ENCODE peak calls at places on chromosomes 1 and 21, in eight cellular contexts. R is OCI-LY7, V is Panc1, P is astrocyte, C is brain microvascular endothelial cell, Y is sigmoid colon, O is GM10248, E is progenitor cell of endocrine pancreas. H is an unnamed sample.

GRCh38 chr1:112762541-112763141 is 47.5 kb upstream of the PPM1J start:
- DNase-seq in O (no peak), C (peak; percentile 5), V (no peak), Y (no peak), R (no peak), E (no peak), P (peak; percentile 51), H (peak; percentile 55)

GRCh38 chr1:2376931-2377672 is 14.3 kb downstream of the MORN1 start:
- DNase-seq in V (no peak), E (no peak), Y (peak; percentile 50), P (no peak), R (no peak), C (no peak), O (no peak), H (no peak)

GRCh38 chr1:114114751-114115104 is 38.9 kb downstream of the SYT6 start:
- DNase-seq in O (no peak), Y (no peak), V (no peak), P (no peak), C (no peak), E (no peak), R (no peak), H (no peak)

GRCh38 chr21:15682977-15683376 is 46.8 kb upstream of the USP25 start:
- DNase-seq in V (no peak), E (no peak), R (no peak), O (no peak), P (peak; percentile 47), C (no peak), Y (no peak), H (no peak)

GRCh38 chr1:244436336-244437102 is 15.2 kb downstream of the ADSS2 start:
- DNase-seq in R (no peak), Y (no peak), O (no peak), C (peak; percentile 50), P (peak; percentile 72), E (no peak), V (no peak), H (no peak)

GRCh38 chr1:194225781-194226180 is 1039.4 kb upstream of the B3GALT2 start:
- DNase-seq in O (peak; percentile 11), Y (no peak), P (peak; percentile 1), E (no peak), R (peak; percentile 86), C (no peak), V (no peak), H (no peak)

GRCh38 chr1:115654663-115655306 is 13.0 kb downstream of the VANGL1 start:
- DNase-seq in Y (no peak), O (no peak), C (no peak), R (no peak), P (peak; percentile 60), V (no peak), E (no peak), H (no peak)

GRCh38 chr1:180057883-180058396 is 96.7 kb upstream of the QSOX1 start:
- DNase-seq in E (no peak), C (no peak), V (no peak), Y (no peak), O (no peak), R (no peak), P (no peak), H (no peak)

GRCh38 chr1:156599811-156600210 is 1.5 kb downstream of the GPATCH4 start:
- DNase-seq in E (no peak), P (no peak), V (no peak), C (no peak), O (no peak), R (peak; percentile 77), Y (no peak), H (no peak)

GRCh38 chr1:61524206-61524605 is 200.7 kb downstream of the TM2D1 start:
- DNase-seq in C (no peak), Y (no peak), E (no peak), R (no peak), O (no peak), V (no peak), P (no peak), H (no peak)

GRCh38 chr1:68331117-68331865 is 99.0 kb upstream of the WLS start:
- DNase-seq in R (no peak), Y (no peak), C (peak; percentile 67), V (no peak), P (peak; percentile 98), E (no peak), O (no peak), H (no peak)

GRCh38 chr1:38728176-38728908 is 131.2 kb downstream of the RRAGC start:
- DNase-seq in C (peak; percentile 56), R (no peak), Y (peak; percentile 81), O (no peak), P (peak; percentile 90), E (no peak), V (no peak), H (no peak)

GRCh38 chr1:56073614-56074356 is 505.6 kb downstream of the PLPP3 start:
- DNase-seq in Y (peak; percentile 87), P (peak; percentile 89), O (no peak), E (no peak), V (no peak), R (no peak), C (peak; percentile 36), H (no peak)

GRCh38 chr1:65882091-65882490 is 89.4 kb downstream of the PDE4B start:
- DNase-seq in V (no peak), C (no peak), Y (no peak), P (no peak), R (no peak), E (no peak), O (no peak), H (no peak)

GRCh38 chr1:205423248-205423647 is 1.4 kb upstream of the LEMD1 start:
- DNase-seq in Y (no peak), V (no peak), P (no peak), O (no peak), C (no peak), E (no peak), R (no peak), H (peak; percentile 42)

GRCh38 chr1:232274236-232274855 is 355.6 kb downstream of the SIPA1L2 start:
- DNase-seq in C (no peak), P (peak; percentile 50), E (no peak), Y (no peak), O (no peak), V (no peak), R (no peak), H (peak; percentile 64)

GRCh38 chr1:113759341-113760101 is at the start of gene PHTF1:
- DNase-seq in R (peak; percentile 75), V (no peak), Y (peak; percentile 84), E (peak; percentile 58), O (peak; percentile 83), C (peak; percentile 64), P (peak; percentile 68), H (no peak)

GRCh38 chr21:44748621-44749020 is 37.2 kb upstream of the TSPEAR start:
- DNase-seq in P (no peak), V (no peak), C (no peak), Y (no peak), E (no peak), O (no peak), R (no peak), H (no peak)

GRCh38 chr1:177546346-177546745 is 375.6 kb downstream of the BRINP2 start:
- DNase-seq in P (peak; percentile 2), O (no peak), V (no peak), E (no peak), R (no peak), C (no peak), Y (no peak), H (no peak)

DNA sequence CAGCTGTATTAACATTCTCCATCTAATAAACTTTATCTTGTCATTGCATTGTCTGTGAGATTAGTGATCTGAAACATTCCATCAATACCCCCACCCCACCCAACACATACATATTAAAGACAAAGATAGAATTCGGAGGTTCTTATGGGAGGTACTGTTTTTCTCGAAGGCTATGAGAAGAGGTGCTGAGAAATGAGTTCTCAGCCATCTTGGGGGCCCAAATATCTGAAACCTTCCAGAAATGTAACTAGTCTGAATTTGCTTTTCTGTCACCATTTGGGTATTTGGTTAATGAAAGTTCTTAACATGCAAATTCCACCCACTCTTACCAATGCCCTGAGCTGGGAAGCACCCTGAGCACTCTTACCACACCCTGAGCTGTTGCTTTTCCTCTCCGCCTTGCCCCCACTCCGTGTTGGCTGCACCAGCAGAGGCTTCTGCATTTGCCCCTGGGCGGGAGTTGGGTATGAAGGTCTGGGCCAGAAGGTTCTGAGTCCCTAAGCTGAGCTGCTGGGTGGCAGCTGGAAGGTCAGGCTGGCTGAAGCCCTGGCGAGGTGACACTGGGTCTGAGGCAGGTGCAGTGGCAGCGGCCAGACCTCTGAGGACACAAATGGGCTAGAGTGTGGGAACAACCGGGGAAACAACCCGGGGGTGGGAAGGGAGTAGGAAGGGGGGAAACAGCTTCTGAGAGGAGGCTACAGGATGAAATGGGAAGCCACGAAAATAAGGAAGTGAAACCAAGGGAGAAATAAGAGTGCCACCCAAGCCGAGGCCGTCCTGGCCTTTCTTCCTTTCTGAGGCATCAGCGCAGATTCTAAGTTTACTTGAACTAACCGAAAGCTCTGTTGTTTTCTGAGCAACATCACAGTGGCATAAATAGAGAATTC is 26.4 kb upstream of the IER5 start:
- DNase-seq in R (peak; percentile 38), O (peak; percentile 79), C (no peak), P (no peak), E (no peak), Y (no peak), V (no peak), H (no peak)
- TF ChIP-seq CTCF in R (no peak), O (no peak), C (no peak), P (no peak), E (no peak), Y (no peak), V (no peak), H (no peak)

GRCh38 chr1:77433934-77434333 is 152.1 kb downstream of the AK5 start:
- DNase-seq in V (no peak), Y (no peak), P (no peak), O (no peak), C (no peak), E (no peak), R (no peak), H (no peak)
- TF ChIP-seq CTCF in V (no peak), Y (no peak), P (no peak), O (no peak), C (no peak), E (no peak), R (no peak), H (no peak)

GRCh38 chr1:201116091-201116490 is 3.9 kb upstream of the CACNA1S start:
- DNase-seq in C (no peak), E (no peak), O (no peak), V (no peak), P (no peak), Y (no peak), R (no peak), H (no peak)

GRCh38 chr1:201113451-201114244 is 1.4 kb upstream of the CACNA1S start:
- DNase-seq in P (no peak), C (no peak), O (no peak), R (no peak), V (no peak), Y (no peak), E (no peak), H (no peak)

GRCh38 chr1:201112173-201112731 is at the start of gene CACNA1S:
- DNase-seq in V (no peak), Y (no peak), E (no peak), O (no peak), P (no peak), C (no peak), R (no peak), H (no peak)

GRCh38 chr1:201114245-201115131 is 2.3 kb upstream of the CACNA1S start:
- DNase-seq in P (peak; percentile 76), V (peak; percentile 82), C (peak; percentile 95), R (peak; percentile 55), E (peak; percentile 80), Y (peak; percentile 94), O (peak; percentile 87), H (peak; percentile 87)

GRCh38 chr1:201115390-201115937 is 3.2 kb upstream of the CACNA1S start:
- DNase-seq in E (no peak), C (no peak), V (no peak), R (no peak), P (no peak), O (no peak), Y (no peak), H (no peak)
- TF ChIP-seq CTCF in E (no peak), C (no peak), V (no peak), R (no peak), P (no peak), O (no peak), Y (no peak), H (no peak)

GRCh38 chr1:60171793-60172192 is 98.2 kb upstream of the C1orf87 start:
- DNase-seq in C (peak; percentile 63), R (no peak), V (no peak), O (no peak), E (no peak), Y (no peak), P (peak; percentile 93), H (no peak)
- TF ChIP-seq CTCF in C (no peak), R (no peak), V (no peak), O (no peak), E (no peak), Y (no peak), P (no peak), H (no peak)

H was measured in LNCaP clone FGC.